ENCODE peak calls at places on chromosomes 16 and 17, in four cellular contexts. M is CD8-positive, alpha-beta memory T cell; J is endodermal cell; W is neuronal stem cell. N is an unnamed sample.

GRCh38 chr17:6638046-6638908 is 2.2 kb downstream of the KIAA0753 start:
- DNase-seq in M (no peak), J (no peak), W (no peak), N (no peak)

GRCh38 chr16:10609410-10609774 is 29.0 kb upstream of the EMP2 start:
- DNase-seq in M (no peak), J (no peak), W (no peak), N (no peak)

GRCh38 chr17:81412490-81413093 is 17.3 kb downstream of the BAHCC1 start:
- DNase-seq in M (peak; percentile 46), J (no peak), W (no peak), N (no peak)

GRCh38 chr17:83121921-83122820 is 42.8 kb downstream of the METRNL start:
- DNase-seq in M (no peak), J (peak; percentile 40), W (no peak), N (no peak)

GRCh38 chr17:68460715-68461114 is 3.4 kb upstream of the WIPI1 start:
- DNase-seq in M (peak; percentile 12), J (no peak), W (no peak), N (no peak)

GRCh38 chr16:49546059-49546458 is 172.5 kb downstream of the C16orf78 start:
- DNase-seq in M (no peak), J (no peak), W (no peak), N (no peak)

GRCh38 chr17:19322129-19322505 is 40.4 kb downstream of the B9D1 start:
- DNase-seq in M (no peak), J (no peak), W (no peak), N (no peak)

GRCh38 chr17:76397687-76398522 is 13.5 kb downstream of the SPHK1 start:
- DNase-seq in M (peak; percentile 76), J (peak; percentile 99), W (peak; percentile 84), N (peak; percentile 92)

GRCh38 chr16:46768809-46769208 is 20.7 kb upstream of the MYLK3 start:
- DNase-seq in M (no peak), J (no peak), W (no peak), N (no peak)

GRCh38 chr16:85926370-85926769 is 27.4 kb downstream of the IRF8 start:
- DNase-seq in M (no peak), J (peak; percentile 58), W (no peak), N (no peak)

GRCh38 chr17:15143524-15143923 is 121.6 kb downstream of the PMP22 start:
- DNase-seq in M (no peak), J (peak; percentile 78), W (no peak), N (no peak)

GRCh38 chr17:27539794-27540193 is 83.5 kb downstream of the KSR1 start:
- DNase-seq in M (no peak), J (no peak), W (no peak), N (no peak)

GRCh38 chr17:81393684-81394376 is 1.4 kb upstream of the BAHCC1 start:
- DNase-seq in M (no peak), J (peak; percentile 100), W (peak; percentile 100), N (peak; percentile 100)

GRCh38 chr17:77693301-77693700 is 265.2 kb upstream of the TNRC6C start:
- DNase-seq in M (no peak), J (peak; percentile 47), W (no peak), N (peak; percentile 29)

GRCh38 chr16:75252946-75253911 is 1.8 kb upstream of the BCAR1 start:
- DNase-seq in M (no peak), J (peak; percentile 95), W (peak; percentile 65), N (no peak)

GRCh38 chr16:4704491-4704890 is 11.1 kb downstream of the NUDT16L1 start:
- DNase-seq in M (no peak), J (no peak), W (no peak), N (no peak)

GRCh38 chr17:69710926-69711325 is 296.4 kb downstream of the MAP2K6 start:
- DNase-seq in M (no peak), J (no peak), W (no peak), N (no peak)

GRCh38 chr17:49600949-49601348 is 25.3 kb downstream of the NXPH3 start:
- DNase-seq in M (no peak), J (no peak), W (no peak), N (no peak)
- H3K4me1 ChIP-seq in M (no peaks in the 10 kb centered on the region), J (no peaks in the 10 kb centered on the region), W (peaks cover 17% of the 10 kb centered on the region), N (no peaks in the 10 kb centered on the region)

GRCh38 chr16:88922826-88923410 is 54.1 kb downstream of the CBFA2T3 start:
- DNase-seq in M (no peak), J (no peak), W (no peak), N (no peak)

GRCh38 chr16:88923450-88923849 is 53.6 kb downstream of the CBFA2T3 start:
- DNase-seq in M (no peak), J (no peak), W (no peak), N (no peak)

GRCh38 chr16:88921603-88921995 is 55.1 kb upstream of the PABPN1L start:
- DNase-seq in M (no peak), J (no peak), W (no peak), N (no peak)

GRCh38 chr16:88922114-88922825 is 54.7 kb downstream of the CBFA2T3 start:
- DNase-seq in M (no peak), J (peak; percentile 87), W (no peak), N (no peak)

GRCh38 chr16:88920618-88921602 is 54.5 kb upstream of the PABPN1L start:
- DNase-seq in M (no peak), J (no peak), W (no peak), N (no peak)
- H3K4me1 ChIP-seq in M (peaks cover 4% of the 10 kb centered on the region), J (no peaks in the 10 kb centered on the region), W (peaks cover 26% of the 10 kb centered on the region), N (peaks cover 3% of the 10 kb centered on the region)

DNA sequence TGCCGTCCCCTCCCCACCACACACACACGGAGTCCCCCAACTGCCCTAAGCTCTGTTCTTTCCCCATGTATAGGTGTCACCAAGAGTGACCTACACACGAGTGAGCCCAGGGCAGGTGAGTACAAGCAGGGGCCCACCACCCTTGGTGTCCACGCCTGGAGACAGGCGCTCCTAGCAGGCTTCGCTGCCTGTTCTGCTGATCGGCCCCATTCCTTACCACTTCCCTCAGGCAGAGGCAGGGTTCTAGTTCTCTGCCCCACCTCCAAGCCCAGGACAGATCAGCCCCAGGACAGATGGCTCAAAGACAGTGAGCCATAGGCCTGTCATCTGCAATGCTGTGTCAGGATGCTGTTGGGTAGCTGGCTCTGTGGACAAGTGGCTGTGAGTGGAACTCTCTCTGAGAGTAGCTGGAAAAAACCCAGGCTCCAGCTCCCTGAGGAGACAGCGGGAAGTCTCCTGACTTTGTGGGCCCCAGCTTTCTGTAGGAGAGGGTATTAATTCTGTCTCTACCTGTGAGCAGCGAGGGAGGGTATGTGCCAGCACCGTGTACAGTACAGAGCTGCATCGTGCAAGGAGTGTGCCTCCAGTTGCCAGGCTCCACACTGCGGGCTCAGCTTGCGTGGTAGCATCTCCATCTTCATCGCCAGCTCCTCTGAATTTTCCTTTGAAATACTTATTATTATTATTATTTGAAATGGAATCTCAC is 897 bp downstream of the TP53I13 start:
- DNase-seq in M (no peak), J (no peak), W (no peak), N (peak; percentile 16)
- H3K4me1 ChIP-seq in M (peaks cover 20% of the 10 kb centered on the region), J (no peaks in the 10 kb centered on the region), W (peaks cover 18% of the 10 kb centered on the region), N (peaks cover 11% of the 10 kb centered on the region)

GRCh38 chr16:50602531-50603205 is 54.5 kb downstream of the NKD1 start:
- DNase-seq in M (peak; percentile 16), J (no peak), W (no peak), N (peak; percentile 88)
- H3K4me1 ChIP-seq in M (peaks cover 36% of the 10 kb centered on the region), J (no peaks in the 10 kb centered on the region), W (peaks cover 18% of the 10 kb centered on the region), N (no peaks in the 10 kb centered on the region)

DNA sequence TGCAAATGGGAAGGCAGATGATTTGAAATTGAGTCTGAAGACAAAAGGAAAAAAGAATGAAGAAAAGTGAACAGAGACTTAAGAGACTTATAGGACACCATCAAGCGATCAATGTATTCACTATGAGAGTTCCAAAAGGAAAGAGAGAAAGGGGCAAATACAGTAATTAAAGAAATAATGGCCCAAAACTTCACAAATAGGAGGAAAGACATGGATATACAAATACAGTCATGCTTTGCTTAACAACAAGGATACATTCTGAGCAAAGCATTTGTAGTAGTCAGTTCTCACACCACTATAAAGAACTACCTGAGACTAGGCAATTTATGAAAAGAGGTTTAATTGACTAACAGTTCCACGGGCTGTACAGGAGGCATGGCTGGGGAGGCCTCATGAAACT is 152.5 kb downstream of the MRTFB start:
- DNase-seq in M (no peak), J (no peak), W (no peak), N (no peak)
- H3K4me1 ChIP-seq in M (no peaks in the 10 kb centered on the region), J (no peaks in the 10 kb centered on the region), W (peaks cover 2% of the 10 kb centered on the region), N (no peaks in the 10 kb centered on the region)

GRCh38 chr17:44219126-44219635 is 294 bp downstream of the UBTF start:
- DNase-seq in M (peak; percentile 62), J (peak; percentile 87), W (peak; percentile 76), N (peak; percentile 65)
- H3K4me1 ChIP-seq in M (peaks cover 49% of the 10 kb centered on the region), J (peaks cover 3% of the 10 kb centered on the region), W (peaks cover 13% of the 10 kb centered on the region), N (no peaks in the 10 kb centered on the region)

GRCh38 chr17:10121971-10122707 is 76.3 kb downstream of the GAS7 start:
- DNase-seq in M (peak; percentile 9), J (peak; percentile 65), W (no peak), N (no peak)

GRCh38 chr17:10119203-10120112 is 78.9 kb downstream of the GAS7 start:
- DNase-seq in M (peak; percentile 13), J (peak; percentile 98), W (no peak), N (peak; percentile 92)

GRCh38 chr17:10120113-10120485 is 78.3 kb downstream of the GAS7 start:
- DNase-seq in M (no peak), J (no peak), W (no peak), N (no peak)

GRCh38 chr17:10118788-10119130 is 79.6 kb downstream of the GAS7 start:
- DNase-seq in M (no peak), J (peak; percentile 53), W (no peak), N (no peak)

DNA sequence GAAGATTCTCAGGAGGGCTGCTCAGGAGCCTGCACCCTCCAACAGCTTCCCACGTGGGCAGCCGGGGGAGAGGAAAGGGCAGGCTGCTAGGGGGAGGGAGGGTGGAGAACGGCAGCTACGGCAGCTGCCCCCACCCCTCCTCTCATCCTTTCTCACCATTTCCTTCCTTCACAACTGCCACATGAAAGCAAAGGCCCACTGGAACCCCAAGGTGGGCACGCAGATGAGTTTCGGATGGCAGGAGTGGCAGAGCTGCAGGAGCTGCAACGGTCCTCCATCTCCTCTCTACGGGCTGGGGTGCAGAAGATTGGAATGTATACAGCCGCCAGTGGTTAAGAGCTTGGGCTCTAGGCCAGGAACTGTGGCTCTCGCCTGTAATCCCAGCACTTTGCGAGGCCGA is 77.7 kb downstream of the GAS7 start:
- DNase-seq in M (no peak), J (peak; percentile 63), W (no peak), N (no peak)
- H3K4me1 ChIP-seq in M (peaks cover 71% of the 10 kb centered on the region), J (no peaks in the 10 kb centered on the region), W (peaks cover under 1% of the 10 kb centered on the region), N (peaks cover 27% of the 10 kb centered on the region)